ENCODE peak calls at places on chromosomes 5 and 9, in eight cellular contexts. X is prostate gland, P is Caco-2, B is GM12865, V is cardiac fibroblast, F is sigmoid colon, H is transverse colon, O is SJSA1. C is an unnamed sample.

GRCh38 chr9:82234160-82234943 is 245.8 kb downstream of the SPATA31D1 start:
- DNase-seq in V (no peak), O (no peak), X (no peak), B (no peak), H (no peak), P (no peak), F (no peak), C (no peak)

GRCh38 chr9:81628897-81629296 is 60.5 kb downstream of the TLE1 start:
- DNase-seq in O (no peak), B (no peak), P (peak), H (no peak), X (no peak), F (no peak), V (no peak), C (no peak)

GRCh38 chr9:80061096-80061495 is 489.3 kb downstream of the TLE4 start:
- DNase-seq in B (no peak), V (peak), F (no peak), O (no peak), H (no peak), P (no peak), X (no peak), C (peak)

GRCh38 chr5:43428034-43428712 is 16.0 kb upstream of the CCL28 start:
- DNase-seq in P (peak), F (no peak), H (no peak), B (no peak), X (no peak), O (peak), V (peak), C (peak)

GRCh38 chr9:121736964-121737462 is 85.6 kb downstream of the DAB2IP start:
- DNase-seq in B (no peak), O (no peak), F (no peak), P (peak), H (peak), X (no peak), V (no peak), C (no peak)

GRCh38 chr9:100579665-100580064 is 1.8 kb downstream of the CAVIN4 start:
- DNase-seq in B (no peak), H (no peak), X (no peak), O (no peak), P (no peak), F (no peak), V (peak), C (no peak)

GRCh38 chr9:116471093-116471906 is 215.8 kb upstream of the TRIM32 start:
- DNase-seq in O (peak), F (no peak), H (no peak), V (peak), B (no peak), P (no peak), X (no peak), C (no peak)

GRCh38 chr9:19976226-19976625 is 187.4 kb upstream of the SLC24A2 start:
- DNase-seq in F (no peak), P (no peak), O (no peak), H (no peak), B (peak), X (no peak), V (peak), C (no peak)

GRCh38 chr5:123178693-123179092 is 89.7 kb downstream of the PRDM6 start:
- DNase-seq in O (no peak), F (no peak), X (no peak), H (no peak), B (no peak), V (no peak), P (no peak), C (no peak)

GRCh38 chr5:110757118-110757729 is 18.4 kb downstream of the SLC25A46 start:
- DNase-seq in O (peak), B (peak), V (peak), H (no peak), P (peak), X (no peak), F (no peak), C (peak)

GRCh38 chr5:18068851-18069250 is 434.6 kb downstream of the TAF11L14 start:
- DNase-seq in O (no peak), P (no peak), V (no peak), X (no peak), F (no peak), B (no peak), H (no peak), C (no peak)

GRCh38 chr9:129253820-129254381 is 75.8 kb upstream of the IER5L start:
- DNase-seq in X (no peak), O (no peak), H (no peak), F (peak), B (no peak), V (peak), P (no peak), C (peak)

GRCh38 chr9:134488251-134488900 is 153.2 kb upstream of the COL5A1 start:
- DNase-seq in O (no peak), B (no peak), H (no peak), F (peak), P (no peak), X (no peak), V (no peak), C (peak)

GRCh38 chr5:141973871-141974595 is 5.1 kb downstream of the RNF14 start:
- DNase-seq in P (no peak), B (no peak), X (no peak), V (peak), H (no peak), F (no peak), O (peak), C (peak)

GRCh38 chr5:150077060-150077459 is 9.3 kb downstream of the CSF1R start:
- DNase-seq in B (no peak), O (no peak), P (no peak), X (no peak), F (no peak), V (no peak), H (no peak), C (no peak)

GRCh38 chr9:88643931-88644330 is 109.0 kb downstream of the NXNL2 start:
- DNase-seq in O (no peak), P (no peak), H (no peak), V (no peak), X (no peak), B (no peak), F (no peak), C (no peak)

GRCh38 chr5:143208781-143209510 is 194.5 kb downstream of the NR3C1 start:
- DNase-seq in V (no peak), X (no peak), F (no peak), O (no peak), H (no peak), P (no peak), B (peak), C (no peak)

GRCh38 chr5:179623906-179624741 is 653 bp upstream of the HNRNPH1 start:
- DNase-seq in B (peak), O (peak), H (peak), X (no peak), V (peak), F (peak), P (peak), C (peak)

GRCh38 chr5:84565866-84566265 is 181.2 kb upstream of the EDIL3 start:
- DNase-seq in F (no peak), V (no peak), P (no peak), O (no peak), B (no peak), H (no peak), X (no peak), C (no peak)

GRCh38 chr5:96440185-96440538 is 7.1 kb upstream of the PCSK1 start:
- DNase-seq in O (no peak), P (no peak), F (no peak), X (no peak), V (no peak), B (peak), H (no peak), C (no peak)

GRCh38 chr9:132268725-132269352 is 85.9 kb downstream of the SETX start:
- DNase-seq in F (peak), P (peak), H (peak), X (peak), V (peak), B (peak), O (peak), C (peak)

GRCh38 chr9:107875571-107875980 is 386.0 kb upstream of the KLF4 start:
- DNase-seq in B (peak), X (no peak), H (no peak), O (no peak), P (no peak), F (no peak), V (no peak), C (peak)

GRCh38 chr9:73402081-73403028 is 250.7 kb downstream of the ANXA1 start:
- DNase-seq in F (no peak), B (no peak), X (peak), O (no peak), V (no peak), P (no peak), H (no peak), C (peak)

GRCh38 chr5:30401479-30402058 is 791.9 kb upstream of the CDH6 start:
- DNase-seq in H (peak), O (no peak), F (no peak), P (peak), B (peak), X (peak), V (peak), C (peak)

GRCh38 chr5:168679515-168679920 is 100.3 kb upstream of the PANK3 start:
- DNase-seq in X (peak), O (peak), H (peak), B (peak), V (peak), F (peak), P (peak), C (peak)

GRCh38 chr9:93460689-93461413 is 7.5 kb upstream of the FAM120AOS start:
- DNase-seq in B (no peak), H (no peak), O (no peak), V (no peak), P (no peak), F (no peak), X (no peak), C (no peak)

GRCh38 chr9:15308511-15308910 is 1.5 kb upstream of the TTC39B start:
- DNase-seq in O (peak), X (no peak), B (no peak), H (no peak), F (no peak), P (no peak), V (peak), C (peak)

GRCh38 chr5:110751902-110752762 is 13.3 kb downstream of the SLC25A46 start:
- DNase-seq in X (no peak), O (peak), V (peak), P (no peak), F (no peak), H (no peak), B (peak), C (peak)

GRCh38 chr5:64766934-64767333 is 1.6 kb downstream of the SREK1IP1 start:
- DNase-seq in F (no peak), X (no peak), V (no peak), H (no peak), O (no peak), P (no peak), B (no peak), C (no peak)

GRCh38 chr5:178237431-178238312 is 5.1 kb upstream of the PHYKPL start:
- DNase-seq in O (no peak), V (no peak), F (no peak), X (no peak), H (peak), B (no peak), P (no peak), C (peak)

GRCh38 chr9:21027295-21027694 is 4.1 kb downstream of the HACD4 start:
- DNase-seq in V (peak), P (no peak), H (no peak), F (no peak), X (no peak), B (no peak), O (peak), C (peak)

GRCh38 chr9:126642839-126643238 is 29.1 kb downstream of the LMX1B start:
- DNase-seq in F (no peak), H (no peak), O (no peak), V (no peak), B (no peak), X (no peak), P (peak), C (no peak)

GRCh38 chr5:144328980-144329379 is 158.3 kb downstream of the KCTD16 start:
- DNase-seq in P (no peak), O (no peak), V (no peak), X (peak), B (no peak), H (no peak), F (no peak), C (no peak)

GRCh38 chr9:28234899-28235277 is 661.6 kb upstream of the C9orf72 start:
- DNase-seq in X (no peak), P (no peak), F (no peak), B (no peak), V (peak), H (no peak), O (no peak), C (peak)

GRCh38 chr5:80507663-80508062 is 19.8 kb downstream of the FAM151B start:
- DNase-seq in O (no peak), V (no peak), B (no peak), H (no peak), X (no peak), P (no peak), F (no peak), C (no peak)

GRCh38 chr5:31890025-31890424 is 251.1 kb downstream of the PDZD2 start:
- DNase-seq in F (no peak), H (no peak), O (no peak), X (no peak), P (no peak), B (no peak), V (no peak), C (no peak)

GRCh38 chr5:31889131-31889561 is 250.2 kb downstream of the PDZD2 start:
- DNase-seq in F (no peak), X (no peak), O (no peak), B (no peak), H (no peak), V (no peak), P (no peak), C (no peak)

GRCh38 chr5:31887556-31887955 is 248.6 kb downstream of the PDZD2 start:
- DNase-seq in X (no peak), F (no peak), H (no peak), V (no peak), O (no peak), P (no peak), B (no peak), C (no peak)

GRCh38 chr5:31886206-31886605 is 247.3 kb downstream of the PDZD2 start:
- DNase-seq in X (no peak), O (no peak), V (no peak), F (no peak), P (no peak), H (no peak), B (no peak), C (no peak)

GRCh38 chr5:31888513-31888912 is 249.6 kb downstream of the PDZD2 start:
- DNase-seq in X (no peak), H (no peak), V (no peak), B (no peak), F (no peak), O (no peak), P (no peak), C (no peak)
- H3K4me3 ChIP-seq in X (no peak), H (no peak), V (no peak), B (no peak), F (no peak), O (no peak), P (no peak), C (no peak)

GRCh38 chr5:53481354-53481886 is 991 bp downstream of the FST start:
- DNase-seq in F (no peak), B (no peak), X (no peak), V (peak), O (peak), P (no peak), H (no peak), C (peak)
- H3K4me3 ChIP-seq in F (peak), B (peak), X (peak), V (peak), O (peak), P (peak), H (peak), C (peak)

GRCh38 chr9:77909306-77909705 is 122.3 kb downstream of the GNAQ start:
- DNase-seq in B (peak), V (no peak), F (no peak), O (no peak), P (no peak), H (no peak), X (no peak), C (no peak)

GRCh38 chr9:77907581-77907980 is 124.0 kb downstream of the GNAQ start:
- DNase-seq in F (no peak), H (no peak), X (no peak), V (peak), P (no peak), B (no peak), O (no peak), C (peak)

GRCh38 chr9:77911928-77912327 is 119.7 kb downstream of the GNAQ start:
- DNase-seq in O (no peak), F (no peak), H (no peak), B (no peak), P (no peak), X (no peak), V (no peak), C (no peak)

GRCh38 chr9:77908293-77908692 is 123.3 kb downstream of the GNAQ start:
- DNase-seq in F (no peak), O (no peak), B (no peak), V (no peak), H (no peak), X (no peak), P (no peak), C (no peak)

DNA sequence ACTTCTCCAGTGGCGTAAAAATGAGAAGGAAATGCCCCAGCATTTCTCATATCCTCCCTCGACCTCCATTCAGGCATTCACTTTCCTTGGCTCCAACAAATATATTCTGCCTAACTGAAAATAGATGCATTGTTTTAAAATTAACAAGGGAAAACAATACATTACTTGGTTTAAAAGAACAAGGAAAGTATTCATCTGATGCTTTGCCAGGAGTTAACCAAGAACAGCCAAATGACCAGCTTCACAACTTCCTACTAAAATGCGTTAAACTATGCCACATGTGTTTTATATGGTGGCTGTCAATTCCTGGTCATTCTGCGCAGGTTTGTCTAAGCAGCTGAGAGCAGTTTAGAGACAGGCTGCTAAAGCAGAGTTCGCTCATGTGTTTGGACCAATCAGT is 121.4 kb downstream of the GNAQ start:
- DNase-seq in H (no peak), V (peak), X (no peak), B (no peak), P (no peak), F (no peak), O (no peak), C (no peak)
- H3K4me3 ChIP-seq in H (no peak), V (no peak), X (no peak), B (no peak), P (no peak), F (no peak), O (no peak), C (no peak)

GRCh38 chr5:10330511-10331105 is 22.9 kb upstream of the MARCHF6 start:
- DNase-seq in X (no peak), V (no peak), P (no peak), F (no peak), H (no peak), B (no peak), O (no peak), C (no peak)
- H3K4me3 ChIP-seq in X (no peak), V (no peak), P (no peak), F (no peak), H (no peak), B (no peak), O (no peak), C (no peak)

GRCh38 chr5:8462565-8462964 is 593.6 kb downstream of the MTRR start:
- DNase-seq in P (no peak), O (no peak), X (no peak), H (no peak), F (no peak), V (no peak), B (no peak), C (no peak)
- H3K4me3 ChIP-seq in P (no peak), O (no peak), X (no peak), H (no peak), F (no peak), V (no peak), B (no peak), C (no peak)

GRCh38 chr9:69386651-69387050 is 61.6 kb downstream of the ENTREP1 start:
- DNase-seq in O (no peak), H (no peak), V (no peak), F (no peak), X (no peak), B (no peak), P (no peak), C (no peak)
- H3K4me3 ChIP-seq in O (no peak), H (no peak), V (no peak), F (no peak), X (no peak), B (no peak), P (no peak), C (no peak)

GRCh38 chr9:89917861-89918260 is 313.0 kb downstream of the GADD45G start:
- DNase-seq in V (no peak), O (no peak), P (no peak), X (no peak), B (no peak), F (no peak), H (no peak), C (no peak)
- H3K4me3 ChIP-seq in V (no peak), O (no peak), P (no peak), X (no peak), B (no peak), F (no peak), H (no peak), C (no peak)

GRCh38 chr5:139638736-139639618 is 9.2 kb upstream of the CXXC5 start:
- DNase-seq in P (no peak), F (peak), O (no peak), H (peak), B (peak), V (no peak), X (no peak), C (no peak)
- H3K4me3 ChIP-seq in P (no peak), F (no peak), O (no peak), H (no peak), B (no peak), V (no peak), X (no peak), C (no peak)

DNA sequence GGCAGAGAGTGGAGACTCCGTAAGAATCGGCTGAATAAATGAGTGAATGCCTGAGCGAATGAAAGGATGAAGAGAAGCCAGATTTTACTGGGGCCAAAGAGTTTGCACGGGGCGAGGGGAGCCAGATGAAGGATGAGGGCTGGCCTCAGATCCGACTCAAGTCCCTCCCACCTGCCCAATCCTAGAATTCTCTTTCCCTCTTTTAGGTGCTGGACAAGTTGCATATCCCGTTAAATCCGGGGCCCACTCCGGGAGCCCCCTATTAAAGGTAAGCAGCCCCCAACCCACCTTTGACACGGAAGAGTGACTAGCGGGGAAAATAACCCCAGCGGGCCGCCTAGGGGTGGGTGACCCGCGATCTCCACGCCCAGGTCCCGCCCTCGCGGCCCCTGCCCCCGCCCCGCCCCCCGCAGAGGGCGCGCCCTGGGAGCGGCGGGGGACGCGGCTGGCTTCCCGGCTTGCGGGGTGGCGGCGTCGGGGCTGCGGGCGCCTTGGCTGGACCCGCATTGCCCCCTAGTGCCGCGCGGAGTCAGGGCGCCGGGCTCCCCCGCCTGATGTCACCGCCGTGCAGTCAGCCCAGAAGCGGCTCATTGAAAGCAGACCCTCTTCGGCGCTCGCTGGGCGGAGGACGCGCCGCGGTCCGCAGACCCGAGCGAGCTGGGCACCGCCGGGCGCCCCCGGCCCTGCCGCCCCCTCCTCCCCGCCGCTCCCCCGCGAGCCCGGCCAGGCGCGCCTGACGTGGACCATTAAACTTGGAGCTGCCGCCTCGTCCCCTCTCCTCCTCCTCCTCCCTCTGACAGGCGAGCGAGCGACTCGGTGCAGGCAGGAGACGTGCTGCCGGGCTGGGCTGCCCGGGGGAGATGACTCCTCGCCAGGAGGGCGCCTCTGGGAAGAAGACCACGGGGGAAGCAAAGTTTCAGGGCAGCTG is at the start of gene ADRA1B:
- DNase-seq in X (peak), H (peak), P (peak), F (peak), O (peak), B (peak), V (peak), C (peak)
- H3K4me3 ChIP-seq in X (peak), H (no peak), P (peak), F (peak), O (peak), B (no peak), V (peak), C (peak)

GRCh38 chr9:119005162-119005561 is 364.1 kb downstream of the BRINP1 start:
- DNase-seq in F (no peak), V (no peak), X (no peak), O (no peak), P (no peak), H (no peak), B (no peak), C (no peak)
- H3K4me3 ChIP-seq in F (no peak), V (no peak), X (no peak), O (no peak), P (no peak), H (no peak), B (no peak), C (no peak)